ENCODE peak calls at places on chromosomes 6 and 20, in ten cellular contexts. N is effector memory CD4-positive, alpha-beta T cell; D is CD8-positive, alpha-beta T cell; H is heart left ventricle; P is Peyer's patch; K is gastrocnemius medialis; Y is ovary; U is CD8-positive, alpha-beta memory T cell; E is uterus; G is CD4-positive, CD25-positive, alpha-beta regulatory T cell. Z is an unnamed sample. For H3K4me1, the result is how much of the 10 kb centered on the place peaks cover.

GRCh38 chr6:105263685-105264298 is 84.0 kb upstream of the POPDC3 start:
- DNase-seq in N (no peak), D (no peak), H (no peak), P (no peak), K (no peak), Y (no peak), U (no peak), E (no peak), G (no peak), Z (peak)

GRCh38 chr20:13256606-13257005 is 35.5 kb downstream of the ISM1 start:
- DNase-seq in N (no peak), D (no peak), H (no peak), P (no peak), K (no peak), Y (no peak), U (no peak), E (no peak), G (no peak), Z (no peak)

GRCh38 chr6:75932067-75932466 is 140.4 kb downstream of the IMPG1 start:
- DNase-seq in N (no peak), D (no peak), H (no peak), P (no peak), K (no peak), Y (no peak), U (no peak), E (no peak), G (no peak), Z (peak)

GRCh38 chr20:652611-653109 is 340 bp downstream of the SRXN1 start:
- DNase-seq in N (no peak), D (no peak), H (peak), P (no peak), K (peak), Y (no peak), U (no peak), E (peak), G (peak), Z (no peak)

GRCh38 chr6:150528648-150529285 is 70.9 kb upstream of the PLEKHG1 start:
- DNase-seq in N (no peak), D (no peak), H (peak), P (peak), K (no peak), Y (peak), U (no peak), E (peak), G (no peak), Z (peak)

GRCh38 chr6:33123732-33124524 is 48.1 kb downstream of the HLA-DPB1 start:
- DNase-seq in N (no peak), D (no peak), H (no peak), P (no peak), K (no peak), Y (no peak), U (no peak), E (no peak), G (peak), Z (peak)

GRCh38 chr6:1200706-1201105 is 111.2 kb upstream of the FOXQ1 start:
- DNase-seq in N (no peak), D (no peak), H (no peak), P (no peak), K (peak), Y (no peak), U (no peak), E (no peak), G (no peak), Z (peak)

GRCh38 chr6:3341467-3341866 is 82.7 kb downstream of the PSMG4 start:
- DNase-seq in N (no peak), D (no peak), H (no peak), P (no peak), K (peak), Y (no peak), U (no peak), E (no peak), G (no peak), Z (no peak)

GRCh38 chr6:146543940-146544661 is 468 bp downstream of the RAB32 start:
- DNase-seq in N (no peak), D (no peak), H (peak), P (no peak), K (peak), Y (no peak), U (no peak), E (no peak), G (no peak), Z (peak)

GRCh38 chr6:8084586-8084985 is 17.8 kb downstream of the EEF1E1 start:
- DNase-seq in N (no peak), D (no peak), H (no peak), P (no peak), K (no peak), Y (no peak), U (no peak), E (no peak), G (no peak), Z (no peak)

GRCh38 chr6:137451926-137452325 is 42.3 kb downstream of the OLIG3 start:
- DNase-seq in N (no peak), D (no peak), H (no peak), P (no peak), K (no peak), Y (no peak), U (no peak), E (no peak), G (no peak), Z (no peak)

GRCh38 chr20:62042025-62042820 is 23.5 kb downstream of the TAF4 start:
- DNase-seq in N (no peak), D (no peak), H (no peak), P (no peak), K (no peak), Y (peak), U (no peak), E (no peak), G (no peak), Z (no peak)

GRCh38 chr6:22036267-22036666 is 260.6 kb downstream of the PRL start:
- DNase-seq in N (no peak), D (no peak), H (no peak), P (no peak), K (no peak), Y (no peak), U (no peak), E (no peak), G (no peak), Z (no peak)

GRCh38 chr6:162622572-162622971 is 105.0 kb downstream of the PRKN start:
- DNase-seq in N (no peak), D (no peak), H (no peak), P (no peak), K (no peak), Y (no peak), U (no peak), E (no peak), G (no peak), Z (no peak)

GRCh38 chr6:134432036-134432435 is 114.1 kb upstream of the SGK1 start:
- DNase-seq in N (no peak), D (no peak), H (no peak), P (no peak), K (no peak), Y (no peak), U (no peak), E (no peak), G (no peak), Z (no peak)

GRCh38 chr20:35088231-35088794 is 4.3 kb downstream of the TRPC4AP start:
- DNase-seq in N (no peak), D (no peak), H (no peak), P (no peak), K (no peak), Y (no peak), U (no peak), E (no peak), G (no peak), Z (no peak)

GRCh38 chr6:121780325-121781313 is 345.2 kb downstream of the GJA1 start:
- DNase-seq in N (no peak), D (no peak), H (peak), P (no peak), K (peak), Y (peak), U (no peak), E (peak), G (no peak), Z (peak)

GRCh38 chr20:45322952-45323383 is 14.9 kb upstream of the MATN4 start:
- DNase-seq in N (no peak), D (no peak), H (peak), P (peak), K (peak), Y (no peak), U (no peak), E (no peak), G (no peak), Z (peak)

GRCh38 chr6:16257999-16258708 is 19.8 kb downstream of the GMPR start:
- DNase-seq in N (no peak), D (no peak), H (peak), P (no peak), K (peak), Y (peak), U (no peak), E (peak), G (no peak), Z (no peak)

GRCh38 chr6:118509009-118509617 is 39.0 kb upstream of the PLN start:
- DNase-seq in N (no peak), D (no peak), H (peak), P (no peak), K (no peak), Y (no peak), U (no peak), E (no peak), G (peak), Z (peak)

GRCh38 chr20:56995635-56996075 is 270.8 kb downstream of the BMP7 start:
- DNase-seq in N (no peak), D (no peak), H (no peak), P (no peak), K (no peak), Y (no peak), U (no peak), E (no peak), G (no peak), Z (peak)

GRCh38 chr6:4055420-4056041 is 23.4 kb downstream of the FAM217A start:
- DNase-seq in N (no peak), D (no peak), H (no peak), P (no peak), K (peak), Y (no peak), U (no peak), E (no peak), G (peak), Z (peak)

GRCh38 chr6:35522660-35523658 is 10.3 kb upstream of the TULP1 start:
- DNase-seq in N (peak), D (peak), H (peak), P (peak), K (peak), Y (peak), U (peak), E (peak), G (peak), Z (peak)

GRCh38 chr6:160315310-160315709 is 32.9 kb upstream of the SLC22A3 start:
- DNase-seq in N (no peak), D (no peak), H (no peak), P (no peak), K (no peak), Y (no peak), U (no peak), E (no peak), G (no peak), Z (no peak)

GRCh38 chr6:142968601-142969000 is 23.6 kb upstream of the HIVEP2 start:
- DNase-seq in N (no peak), D (no peak), H (no peak), P (no peak), K (no peak), Y (no peak), U (no peak), E (no peak), G (no peak), Z (no peak)

GRCh38 chr6:90109141-90109540 is 187.5 kb downstream of the BACH2 start:
- DNase-seq in N (no peak), D (no peak), H (no peak), P (peak), K (no peak), Y (no peak), U (no peak), E (no peak), G (peak), Z (no peak)

GRCh38 chr20:18615020-18615652 is 27.3 kb downstream of the DTD1 start:
- DNase-seq in N (no peak), D (no peak), H (no peak), P (no peak), K (no peak), Y (no peak), U (no peak), E (no peak), G (no peak), Z (no peak)

GRCh38 chr6:128204621-128205020 is 303.8 kb upstream of the THEMIS start:
- DNase-seq in N (no peak), D (no peak), H (no peak), P (no peak), K (no peak), Y (no peak), U (no peak), E (no peak), G (no peak), Z (peak)

GRCh38 chr20:50844430-50845100 is 49.7 kb downstream of the BCAS4 start:
- DNase-seq in N (no peak), D (peak), H (no peak), P (peak), K (no peak), Y (no peak), U (no peak), E (no peak), G (peak), Z (no peak)

GRCh38 chr6:158869010-158869603 is 49.9 kb upstream of the EZR start:
- DNase-seq in N (no peak), D (no peak), H (peak), P (no peak), K (peak), Y (no peak), U (no peak), E (no peak), G (peak), Z (peak)

GRCh38 chr6:110034637-110035096 is 56.6 kb downstream of the GPR6 start:
- DNase-seq in N (no peak), D (no peak), H (no peak), P (no peak), K (no peak), Y (no peak), U (no peak), E (no peak), G (no peak), Z (no peak)

GRCh38 chr20:17614812-17615644 is 45.2 kb downstream of the DSTN start:
- DNase-seq in N (no peak), D (no peak), H (no peak), P (peak), K (no peak), Y (no peak), U (no peak), E (no peak), G (no peak), Z (no peak)

GRCh38 chr6:30612213-30612612 is 4.8 kb downstream of the PPP1R10 start:
- DNase-seq in N (no peak), D (no peak), H (no peak), P (no peak), K (no peak), Y (no peak), U (no peak), E (no peak), G (no peak), Z (no peak)

GRCh38 chr6:164178933-164179332 is 764.4 kb downstream of the QKI start:
- DNase-seq in N (no peak), D (no peak), H (no peak), P (no peak), K (no peak), Y (no peak), U (no peak), E (no peak), G (no peak), Z (no peak)

GRCh38 chr20:43920797-43921196 is 6.1 kb downstream of the TOX2 start:
- DNase-seq in N (no peak), D (no peak), H (no peak), P (no peak), K (no peak), Y (no peak), U (no peak), E (no peak), G (no peak), Z (no peak)
- H3K4me1 ChIP-seq in N (under half), D (under half), H (under half), P (under half), K (under half), Y (under half), U (under half), E (under half), G (half or more), Z (under half)

DNA sequence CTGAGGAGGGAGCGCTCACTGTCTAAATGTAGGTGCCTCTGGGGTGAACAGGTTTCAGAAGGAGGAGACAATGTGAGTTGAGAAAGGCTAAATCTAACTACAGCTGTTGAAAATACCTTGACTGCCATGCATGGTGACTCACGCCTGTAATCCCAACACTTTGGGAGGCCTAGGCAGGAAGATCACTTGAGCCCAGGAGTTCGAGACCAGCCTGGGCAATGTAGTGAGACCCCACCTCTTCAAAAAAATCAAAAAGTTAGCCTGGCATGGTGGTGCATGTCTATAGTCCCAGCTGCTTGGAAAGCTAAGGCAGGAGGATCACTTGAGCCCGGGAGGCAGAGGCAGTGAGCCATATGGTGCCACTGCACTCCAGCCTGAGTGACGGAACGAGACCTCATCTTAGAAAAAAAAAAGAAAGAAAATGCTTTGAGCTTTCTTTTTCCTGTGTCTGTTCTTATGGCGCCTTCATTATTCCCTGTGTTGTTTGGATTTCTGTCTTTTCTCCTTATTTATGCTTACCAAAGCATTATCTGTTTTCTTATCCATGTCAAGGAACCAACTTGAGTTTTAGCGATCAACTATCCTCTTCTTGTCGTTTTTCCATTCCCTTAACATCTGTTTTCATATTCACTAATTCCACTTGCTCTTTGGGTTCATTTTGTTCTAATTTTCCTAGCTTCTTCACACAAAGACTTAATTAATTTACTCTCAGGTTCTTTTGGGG is 8.5 kb downstream of the SLC2A10 start:
- DNase-seq in N (no peak), D (no peak), H (no peak), P (no peak), K (no peak), Y (no peak), U (no peak), E (no peak), G (no peak), Z (no peak)
- H3K27ac ChIP-seq in N (no peak), D (no peak), H (no peak), P (no peak), K (no peak), Y (no peak), U (no peak), E (no peak), G (no peak), Z (no peak)

DNA sequence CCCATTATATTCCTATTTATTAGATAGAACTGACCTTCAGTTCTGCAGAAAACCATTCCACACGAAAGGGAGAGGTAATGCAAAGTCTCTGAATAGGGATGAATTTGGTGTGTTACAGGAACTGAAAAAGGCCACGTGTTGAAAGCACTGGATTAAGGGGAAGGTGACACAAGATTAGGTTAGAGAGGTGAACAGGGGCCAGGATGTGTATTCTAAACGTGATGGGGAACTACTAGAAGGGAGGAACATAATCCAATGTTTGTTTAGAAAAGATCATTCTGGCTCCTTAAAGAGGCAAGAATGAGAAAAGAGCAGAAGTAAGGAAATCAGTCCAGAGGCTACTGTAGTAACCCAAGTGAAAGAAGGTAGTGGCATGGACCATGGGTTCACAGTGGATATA is 6.3 kb upstream of the ZKSCAN8 start:
- DNase-seq in N (no peak), D (no peak), H (no peak), P (no peak), K (no peak), Y (no peak), U (no peak), E (no peak), G (no peak), Z (no peak)
- H3K4me1 ChIP-seq in N (under half), D (under half), H (under half), P (under half), K (under half), Y (under half), U (under half), E (under half), G (under half), Z (under half)

DNA sequence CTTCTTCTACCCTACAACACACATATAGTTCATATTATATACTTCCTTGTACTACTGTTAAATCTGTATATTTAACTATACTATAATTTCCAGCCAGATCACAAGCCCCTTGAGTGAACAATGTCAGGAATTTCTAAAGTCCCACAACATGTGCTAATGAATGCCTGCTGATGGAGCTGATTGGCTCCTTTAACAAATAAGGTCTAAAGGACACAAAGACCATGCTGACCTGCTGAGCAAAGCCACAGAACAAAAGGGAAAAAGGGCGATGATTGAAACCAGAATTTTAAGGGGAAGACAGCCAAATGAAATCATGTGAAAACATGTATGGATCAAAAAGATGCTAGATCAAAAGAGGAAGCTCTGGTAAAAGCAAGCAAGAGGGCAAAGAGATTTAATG is 105.6 kb downstream of the DCDC2 start:
- DNase-seq in N (no peak), D (no peak), H (no peak), P (no peak), K (no peak), Y (no peak), U (no peak), E (no peak), G (no peak), Z (no peak)
- H3K27ac ChIP-seq in N (no peak), D (no peak), H (no peak), P (no peak), K (no peak), Y (no peak), U (no peak), E (no peak), G (no peak), Z (no peak)

DNA sequence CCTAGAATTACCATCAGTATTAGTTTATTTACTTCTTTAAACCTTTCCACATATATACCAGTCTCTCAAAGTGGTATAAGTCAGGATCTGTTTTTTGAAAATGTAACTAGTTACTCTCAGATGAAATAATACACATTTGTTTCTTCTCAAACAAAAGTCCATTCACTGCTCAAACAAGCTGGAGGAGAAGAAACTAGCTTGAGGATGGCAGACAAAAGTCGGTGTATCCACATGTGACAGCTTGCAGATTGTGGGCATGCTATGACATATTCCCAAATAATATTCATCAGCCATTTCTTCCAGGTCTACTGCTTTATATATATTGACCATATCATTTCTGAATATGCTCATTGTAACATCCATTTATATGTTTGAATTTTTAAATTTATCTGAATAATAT is 197.4 kb upstream of the KCNQ5 start:
- DNase-seq in N (no peak), D (no peak), H (no peak), P (no peak), K (no peak), Y (no peak), U (no peak), E (no peak), G (no peak), Z (no peak)
- H3K4me1 ChIP-seq in N (under half), D (under half), H (under half), P (under half), K (under half), Y (under half), U (under half), E (under half), G (under half), Z (under half)

GRCh38 chr20:36150847-36151539 is 3.5 kb upstream of the EPB41L1 start:
- DNase-seq in N (no peak), D (no peak), H (no peak), P (no peak), K (no peak), Y (no peak), U (no peak), E (no peak), G (no peak), Z (no peak)
- H3K27ac ChIP-seq in N (no peak), D (no peak), H (peak), P (no peak), K (peak), Y (no peak), U (no peak), E (no peak), G (no peak), Z (no peak)

Z was measured in SJCRH30.